ENCODE peak calls at places on chromosomes 11 and 22, in six cellular contexts. C is cardiac muscle cell; T is K562; R is tibial nerve; E is CD4-positive, alpha-beta memory T cell; V is lung. M is an unnamed sample. For H3K4me1, the result is how much of the 10 kb centered on the place peaks cover.

GRCh38 chr22:39299829-39300178 is 19.6 kb downstream of the RPL3 start:
- DNase-seq in R (no peak), V (no peak), T (no peak), E (no peak), C (no peak), M (no peak)

GRCh38 chr11:100776212-100776896 is 89.3 kb downstream of the ARHGAP42 start:
- DNase-seq in R (no peak), T (no peak), V (no peak), E (no peak), C (peak), M (no peak)

GRCh38 chr11:66336234-66337102 is at the start of gene RIN1:
- DNase-seq in V (peak), R (no peak), T (peak), E (peak), C (peak), M (peak)

GRCh38 chr11:27869701-27870100 is 169.4 kb upstream of the BDNF start:
- DNase-seq in C (no peak), R (no peak), V (no peak), T (no peak), E (no peak), M (no peak)

GRCh38 chr11:34214961-34215805 is 109.8 kb downstream of the NAT10 start:
- DNase-seq in R (no peak), V (no peak), C (no peak), E (peak), T (no peak), M (no peak)

GRCh38 chr11:128964463-128964930 is 21.8 kb upstream of the TP53AIP1 start:
- DNase-seq in V (no peak), T (no peak), R (no peak), C (no peak), E (no peak), M (no peak)

GRCh38 chr11:2590131-2590950 is 109.5 kb downstream of the KCNQ1OT1 start:
- DNase-seq in V (no peak), E (no peak), T (no peak), R (no peak), C (no peak), M (peak)

GRCh38 chr11:78339483-78339882 is 78.1 kb downstream of the GAB2 start:
- DNase-seq in V (no peak), T (peak), C (no peak), E (no peak), R (no peak), M (no peak)

GRCh38 chr22:44577391-44578114 is 79.5 kb upstream of the RTL6 start:
- DNase-seq in R (no peak), E (no peak), V (no peak), C (no peak), T (no peak), M (no peak)

GRCh38 chr11:76653674-76654309 is 16.8 kb downstream of the LRRC32 start:
- DNase-seq in R (peak), E (no peak), C (peak), T (no peak), V (no peak), M (no peak)

GRCh38 chr22:16776088-16776487 is 49.1 kb downstream of the XKR3 start:
- DNase-seq in R (no peak), V (no peak), T (no peak), C (no peak), E (no peak), M (no peak)

GRCh38 chr11:79174045-79175008 is 266.5 kb downstream of the TENM4 start:
- DNase-seq in C (no peak), V (no peak), T (no peak), R (no peak), E (no peak), M (no peak)

GRCh38 chr11:100185588-100185987 is 501.5 kb upstream of the ARHGAP42 start:
- DNase-seq in R (no peak), T (no peak), V (no peak), C (no peak), E (no peak), M (no peak)

GRCh38 chr11:19666951-19667350 is 45.7 kb upstream of the NAV2 start:
- DNase-seq in V (no peak), E (no peak), C (no peak), R (no peak), T (no peak), M (no peak)

GRCh38 chr11:107882095-107882820 is 23.7 kb upstream of the SLC35F2 start:
- DNase-seq in C (no peak), R (no peak), V (no peak), E (no peak), T (no peak), M (no peak)

GRCh38 chr22:39967996-39968968 is 8.1 kb downstream of the TMA7B start:
- DNase-seq in E (no peak), C (peak), T (no peak), R (peak), V (no peak), M (no peak)

GRCh38 chr22:38030311-38031133 is 26.7 kb upstream of the PICK1 start:
- DNase-seq in T (peak), C (no peak), E (no peak), R (no peak), V (no peak), M (no peak)

GRCh38 chr11:7994581-7995278 is 7.6 kb downstream of the EIF3F start:
- DNase-seq in E (no peak), C (no peak), V (no peak), T (no peak), R (no peak), M (no peak)

GRCh38 chr22:46931414-46931813 is 169.0 kb downstream of the TBC1D22A start:
- DNase-seq in R (no peak), T (no peak), E (no peak), V (no peak), C (peak), M (no peak)

GRCh38 chr11:78069465-78069864 is 5.8 kb downstream of the THRSP start:
- DNase-seq in E (no peak), C (peak), V (no peak), T (no peak), R (no peak), M (no peak)

GRCh38 chr11:78773077-78773476 is 198.4 kb upstream of the NARS2 start:
- DNase-seq in R (no peak), T (no peak), E (no peak), C (peak), V (no peak), M (no peak)

GRCh38 chr11:69883292-69884255 is 64.4 kb upstream of the FGF3 start:
- DNase-seq in C (no peak), E (no peak), V (no peak), T (no peak), R (no peak), M (peak)

GRCh38 chr11:40037005-40037404 is 1422.4 kb downstream of the LRRC4C start:
- DNase-seq in V (no peak), T (no peak), C (peak), R (no peak), E (no peak), M (no peak)

GRCh38 chr11:121482231-121483129 is 29.7 kb upstream of the SORL1-AS1 start:
- DNase-seq in R (no peak), T (no peak), C (peak), E (peak), V (no peak), M (no peak)

DNA sequence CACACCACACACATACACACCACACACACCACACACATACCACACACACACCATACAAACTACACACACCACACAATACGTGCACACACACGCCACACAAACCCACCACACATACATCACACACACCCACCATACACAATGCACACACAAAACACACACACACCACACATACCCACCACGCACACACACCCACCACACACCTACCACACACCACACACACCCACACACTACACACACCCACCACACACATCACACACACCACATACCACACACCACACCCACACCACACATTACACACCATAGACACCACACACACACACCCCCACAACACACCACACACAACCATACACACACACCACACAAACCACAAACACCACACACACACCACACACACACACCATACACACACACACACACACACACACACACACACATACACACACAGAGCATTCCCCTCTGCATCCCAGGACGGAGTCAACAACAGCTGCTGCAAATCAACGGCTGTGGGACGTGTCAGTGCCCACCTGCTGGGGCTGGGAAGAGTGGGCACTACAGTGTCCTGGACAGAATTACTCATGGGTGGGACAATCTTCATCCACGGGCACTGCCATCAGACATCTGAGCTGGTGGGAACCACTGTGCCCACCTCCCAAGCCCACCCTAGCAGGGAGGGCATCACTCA is 8.5 kb downstream of the TP53I11 start:
- DNase-seq in C (no peak), E (no peak), R (no peak), T (no peak), V (no peak), M (no peak)
- H3K4me1 ChIP-seq in C (under half), E (under half), R (half or more), T (under half), V (under half), M (half or more)

DNA sequence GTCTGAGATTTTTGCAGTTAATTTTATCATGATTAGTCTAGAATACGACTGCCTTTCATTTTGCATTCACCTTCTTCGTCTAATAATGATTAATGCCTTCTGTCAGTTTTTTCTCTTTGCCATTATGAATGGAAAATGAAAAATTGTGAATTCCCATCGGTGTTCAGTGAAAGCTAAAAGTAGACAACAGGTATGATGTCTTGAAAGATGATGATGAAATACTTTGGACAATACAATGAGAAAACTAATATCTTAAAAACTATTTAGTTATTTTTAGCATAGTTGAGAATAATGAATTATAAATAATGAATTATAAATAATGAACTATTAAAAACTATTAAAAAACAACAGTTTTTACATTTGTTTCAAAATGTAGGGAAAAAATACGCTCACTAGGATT is 5.0 kb downstream of the C11orf58 start:
- DNase-seq in C (no peak), T (no peak), R (no peak), E (no peak), V (no peak), M (no peak)
- H3K4me1 ChIP-seq in C (under half), T (under half), R (half or more), E (half or more), V (under half), M (half or more)

GRCh38 chr11:68008381-68009337 is 1.5 kb upstream of the ALDH3B1 start:
- DNase-seq in E (peak), C (no peak), R (no peak), V (peak), T (no peak), M (peak)

GRCh38 chr11:68009391-68010000 is 631 bp upstream of the ALDH3B1 start:
- DNase-seq in V (no peak), R (no peak), E (peak), T (no peak), C (peak), M (no peak)

GRCh38 chr11:68012044-68012842 is 2.1 kb downstream of the ALDH3B1 start:
- DNase-seq in E (peak), R (no peak), T (no peak), C (no peak), V (no peak), M (peak)

GRCh38 chr11:68011046-68011943 is 1.2 kb downstream of the ALDH3B1 start:
- DNase-seq in E (peak), T (no peak), R (no peak), C (no peak), V (no peak), M (peak)

DNA sequence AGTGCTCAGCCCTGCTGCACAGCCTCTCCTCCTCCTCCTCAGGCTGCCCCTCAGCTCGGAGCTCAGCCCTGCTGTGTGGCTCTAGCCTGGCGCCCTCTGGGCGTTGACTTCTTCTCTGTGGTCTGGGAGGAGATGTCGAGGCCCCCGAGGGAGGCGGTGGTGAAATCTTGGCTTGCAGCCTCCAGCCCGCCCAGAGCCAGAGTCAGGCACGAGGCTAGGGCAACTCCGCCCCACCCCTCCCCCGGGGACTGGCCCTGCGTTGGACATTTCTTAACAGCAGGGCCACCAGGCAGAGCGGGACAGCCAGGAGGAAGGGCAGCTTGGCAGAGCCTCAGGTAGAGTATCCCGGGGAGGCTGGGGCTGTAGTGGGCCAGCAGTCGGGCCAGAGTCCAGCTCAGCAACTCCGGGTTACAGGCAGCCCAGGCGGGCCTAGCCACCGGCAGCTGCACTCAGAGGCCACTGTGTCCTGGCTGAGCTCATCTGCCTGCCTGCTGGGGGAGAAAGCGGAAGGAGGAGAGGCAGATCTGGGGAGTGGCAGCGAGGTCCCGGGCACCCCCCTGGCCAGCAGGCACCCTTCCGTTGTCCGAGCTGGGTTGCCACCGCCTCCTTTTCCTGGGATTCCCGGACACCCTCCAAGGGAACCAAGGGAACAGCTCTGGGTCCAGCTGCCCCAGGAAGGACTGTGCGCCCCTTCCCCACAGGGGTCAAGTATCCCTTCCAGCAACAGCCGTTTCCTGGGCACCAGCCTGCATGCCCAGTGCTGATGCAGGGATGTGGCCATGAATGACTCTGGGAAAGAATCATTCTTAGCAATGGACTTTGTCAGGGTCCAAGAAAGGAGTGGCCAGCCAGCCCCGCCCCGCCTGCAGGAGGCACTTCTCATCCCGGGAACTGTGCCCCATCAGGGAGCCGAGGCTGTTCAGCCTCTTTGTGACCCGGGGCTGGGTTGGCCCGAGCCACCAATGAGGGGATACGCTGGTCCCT is at the start of gene ALDH3B1:
- DNase-seq in V (peak), E (peak), R (peak), T (peak), C (peak), M (peak)
- H3K4me1 ChIP-seq in V (under half), E (under half), R (half or more), T (half or more), C (under half), M (half or more)

GRCh38 chr11:1438967-1439330 is 47.6 kb downstream of the MOB2 start:
- DNase-seq in E (no peak), C (no peak), T (no peak), R (no peak), V (no peak), M (no peak)
- H3K4me1 ChIP-seq in E (under half), C (under half), T (half or more), R (under half), V (under half), M (under half)

DNA sequence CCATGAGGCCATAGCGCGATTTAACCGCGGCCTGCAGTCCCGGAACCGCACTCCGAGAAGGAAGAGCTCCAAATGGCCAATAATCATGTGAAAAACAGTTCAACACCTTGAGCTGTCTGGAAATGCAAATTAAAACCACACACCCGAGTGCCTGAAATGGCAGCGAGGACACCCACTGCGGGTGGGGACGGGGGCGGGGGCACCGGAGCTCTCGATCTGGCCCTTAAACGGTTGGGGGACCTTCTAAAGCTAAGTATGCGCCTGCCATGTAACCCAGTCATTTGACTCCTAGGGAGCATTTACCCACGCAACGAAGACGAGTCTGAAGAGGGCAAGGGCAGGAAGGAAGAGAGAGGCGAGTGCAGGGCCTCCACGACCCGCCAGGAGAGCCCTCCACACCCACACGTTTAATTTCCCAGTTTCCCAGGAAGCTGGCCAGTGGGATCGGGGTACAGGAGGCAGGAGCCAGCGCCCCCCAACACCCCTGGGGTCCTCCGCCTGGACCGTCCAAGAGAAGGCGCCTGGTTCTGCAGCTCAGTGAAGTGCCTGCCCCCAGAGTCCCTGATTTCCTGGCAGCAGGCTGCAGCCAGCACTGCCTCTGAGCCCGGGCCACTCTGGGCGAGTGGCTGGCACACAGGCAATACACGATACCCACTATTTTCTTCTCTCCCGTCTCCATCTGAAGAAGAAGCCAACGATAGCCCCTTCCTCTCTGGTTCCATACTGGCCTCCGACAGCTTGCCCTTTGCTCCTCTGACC is 1.7 kb downstream of the TTLL8 start:
- DNase-seq in T (no peak), V (no peak), E (no peak), C (no peak), R (no peak), M (no peak)
- H3K4me1 ChIP-seq in T (under half), V (under half), E (under half), C (under half), R (under half), M (under half)

GRCh38 chr11:36010010-36010740 is 66.3 kb downstream of the LDLRAD3 start:
- DNase-seq in T (no peak), C (peak), R (no peak), E (no peak), V (no peak), M (no peak)

GRCh38 chr11:36009469-36009868 is 65.6 kb downstream of the LDLRAD3 start:
- DNase-seq in R (no peak), V (no peak), C (peak), T (no peak), E (no peak), M (no peak)

GRCh38 chr11:36006556-36006955 is 62.7 kb downstream of the LDLRAD3 start:
- DNase-seq in T (no peak), E (no peak), V (no peak), R (no peak), C (no peak), M (no peak)

GRCh38 chr11:36007127-36007824 is 63.4 kb downstream of the LDLRAD3 start:
- DNase-seq in T (no peak), E (no peak), R (no peak), V (no peak), C (no peak), M (no peak)

DNA sequence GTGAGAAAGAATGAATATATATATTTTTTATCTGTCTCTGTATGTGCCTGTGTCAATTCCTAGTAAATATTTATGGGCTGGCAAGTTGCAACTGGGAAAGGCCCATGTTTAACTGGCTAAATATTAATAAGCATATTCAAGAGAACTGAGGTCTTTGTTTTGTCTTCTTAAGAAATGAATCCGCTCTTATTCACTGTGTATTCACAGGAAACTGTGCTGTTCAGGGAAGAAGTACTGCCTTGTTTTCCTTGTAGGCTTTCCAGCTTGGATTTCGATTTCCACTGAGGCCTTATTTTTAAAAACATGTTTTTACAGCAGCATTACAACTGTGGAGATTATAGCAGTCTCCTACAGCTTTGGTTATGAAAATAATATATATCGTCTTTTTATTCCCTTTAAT is 64.7 kb downstream of the LDLRAD3 start:
- DNase-seq in E (no peak), V (no peak), C (peak), T (no peak), R (no peak), M (no peak)
- H3K4me1 ChIP-seq in E (under half), V (under half), C (under half), T (under half), R (half or more), M (under half)